ENCODE peak calls at places on chromosomes 11 and 22, in nine cellular contexts. V, F, Q, G, K, O, N, S and U are unnamed samples.

GRCh38 chr11:126135182-126136176 is 72.8 kb upstream of the CDON start:
- DNase-seq in F (no peak), S (no peak), O (no peak), Q (peak; percentile 67), N (no peak), K (no peak), V (no peak), G (no peak), U (no peak)

GRCh38 chr22:28801845-28802594 is 1.7 kb upstream of the XBP1 start:
- DNase-seq in V (no peak), K (no peak), F (no peak), O (no peak), G (no peak), Q (peak; percentile 18), N (no peak), S (no peak), U (no peak)

GRCh38 chr22:37353839-37354238 is 71.5 kb downstream of the CYTH4 start:
- DNase-seq in S (no peak), F (no peak), K (no peak), V (no peak), N (no peak), O (no peak), Q (peak; percentile 85), G (no peak), U (no peak)

GRCh38 chr11:8063319-8063718 is 17.7 kb upstream of the TUB start:
- DNase-seq in N (peak; percentile 80), Q (peak; percentile 52), G (no peak), F (no peak), O (no peak), V (no peak), K (no peak), S (no peak), U (no peak)

GRCh38 chr11:105718641-105719040 is 108.8 kb downstream of the GRIA4 start:
- DNase-seq in K (no peak), Q (no peak), V (no peak), F (no peak), O (no peak), G (no peak), N (no peak), S (no peak), U (no peak)

GRCh38 chr11:134101292-134101691 is 32.4 kb downstream of the JAM3 start:
- DNase-seq in O (no peak), Q (peak; percentile 29), G (no peak), K (no peak), F (peak; percentile 42), N (no peak), V (no peak), S (no peak), U (no peak)

GRCh38 chr11:12122083-12122482 is 11.7 kb downstream of the MICAL2 start:
- DNase-seq in V (no peak), S (no peak), G (no peak), K (peak; percentile 56), Q (no peak), F (no peak), N (no peak), O (no peak), U (no peak)

GRCh38 chr11:4887591-4887990 is 5.9 kb downstream of the OR51T1 start:
- DNase-seq in O (no peak), G (no peak), S (no peak), Q (no peak), F (no peak), N (no peak), V (no peak), K (no peak), U (no peak)

GRCh38 chr11:43359432-43359818 is 705 bp downstream of the TTC17 start:
- DNase-seq in V (no peak), Q (peak; percentile 26), N (no peak), K (no peak), O (peak; percentile 36), S (no peak), G (no peak), F (peak; percentile 6), U (no peak)

GRCh38 chr22:47157093-47157420 is 394.6 kb downstream of the TBC1D22A start:
- DNase-seq in Q (no peak), N (no peak), O (no peak), V (no peak), K (no peak), S (no peak), F (no peak), G (no peak), U (no peak)

GRCh38 chr11:126857860-126858808 is 142.4 kb downstream of the KIRREL3 start:
- DNase-seq in G (peak; percentile 68), N (no peak), V (no peak), F (no peak), K (no peak), Q (peak; percentile 74), S (no peak), O (no peak), U (no peak)

GRCh38 chr11:105989124-105989523 is 32.9 kb downstream of the MSANTD4 start:
- DNase-seq in G (no peak), F (no peak), O (no peak), Q (no peak), V (no peak), N (no peak), K (no peak), S (no peak), U (no peak)

GRCh38 chr11:26330255-26330654 is 1.7 kb upstream of the ANO3 start:
- DNase-seq in N (no peak), K (no peak), F (no peak), Q (no peak), O (no peak), V (no peak), S (no peak), G (no peak), U (no peak)

GRCh38 chr11:126186031-126186698 is 25.3 kb downstream of the RPUSD4 start:
- DNase-seq in Q (no peak), S (no peak), F (no peak), K (no peak), N (peak; percentile 63), V (no peak), O (no peak), G (no peak), U (no peak)

GRCh38 chr22:19406846-19407245 is 24.7 kb downstream of the HIRA start:
- DNase-seq in F (no peak), O (no peak), S (no peak), K (no peak), Q (no peak), N (no peak), G (no peak), V (no peak), U (no peak)

GRCh38 chr22:31492151-31492550 is 2.5 kb upstream of the EIF4ENIF1 start:
- DNase-seq in Q (no peak), G (no peak), K (no peak), S (no peak), V (no peak), O (no peak), N (no peak), F (no peak), U (no peak)

GRCh38 chr11:8807544-8808225 is 103.3 kb upstream of the AKIP1 start:
- DNase-seq in F (no peak), K (no peak), O (no peak), G (no peak), Q (peak; percentile 88), V (no peak), N (peak; percentile 70), S (peak; percentile 54), U (no peak)

GRCh38 chr11:62153087-62153395 is 29.2 kb downstream of the INCENP start:
- DNase-seq in F (no peak), K (no peak), Q (no peak), O (no peak), S (no peak), N (no peak), G (no peak), V (no peak), U (no peak)

GRCh38 chr11:113730887-113731726 is 25.0 kb upstream of the TMPRSS5 start:
- DNase-seq in G (peak; percentile 36), S (peak; percentile 19), O (no peak), N (no peak), K (no peak), V (peak; percentile 45), Q (peak; percentile 65), F (peak; percentile 72), U (peak; percentile 44)

GRCh38 chr22:32926600-32926999 is 125.1 kb downstream of the TIMP3 start:
- DNase-seq in N (no peak), V (no peak), O (no peak), K (no peak), Q (peak; percentile 35), S (peak; percentile 21), G (no peak), F (no peak), U (no peak)

GRCh38 chr11:44839458-44840084 is 111.1 kb downstream of the TP53I11 start:
- DNase-seq in N (no peak), O (no peak), K (no peak), Q (no peak), V (no peak), G (no peak), F (no peak), S (no peak), U (no peak)

GRCh38 chr11:114017723-114018122 is 41.8 kb upstream of the ZBTB16 start:
- DNase-seq in N (no peak), V (no peak), K (no peak), O (no peak), G (no peak), S (no peak), F (no peak), Q (peak; percentile 23), U (no peak)

GRCh38 chr22:45876136-45877035 is 100.6 kb downstream of the WNT7B start:
- DNase-seq in K (peak; percentile 34), Q (no peak), F (no peak), O (no peak), N (no peak), V (no peak), S (no peak), G (no peak), U (no peak)

GRCh38 chr11:65471410-65471762 is 27.5 kb upstream of the MALAT1 start:
- DNase-seq in G (peak; percentile 24), V (peak; percentile 73), N (no peak), K (peak; percentile 85), Q (peak; percentile 84), O (no peak), F (no peak), S (no peak), U (peak; percentile 77)

GRCh38 chr22:37316875-37317371 is 34.6 kb downstream of the CYTH4 start:
- DNase-seq in N (peak; percentile 77), V (peak; percentile 79), O (peak; percentile 51), K (peak; percentile 78), Q (peak; percentile 78), G (peak; percentile 9), F (peak; percentile 56), S (peak; percentile 71), U (peak; percentile 82)

GRCh38 chr11:73995731-73996130 is 13.1 kb upstream of the UCP2 start:
- DNase-seq in V (no peak), G (no peak), F (no peak), S (no peak), K (no peak), N (no peak), O (peak; percentile 62), Q (no peak), U (no peak)

GRCh38 chr11:34501500-34501899 is 12.1 kb downstream of the ELF5 start:
- DNase-seq in G (no peak), Q (peak; percentile 96), F (no peak), N (no peak), K (peak; percentile 64), V (no peak), O (no peak), S (peak; percentile 37), U (no peak)

GRCh38 chr22:46336119-46337078 is 885 bp downstream of the TRMU start:
- DNase-seq in O (no peak), N (no peak), V (no peak), S (no peak), F (no peak), G (no peak), Q (no peak), K (peak; percentile 59), U (no peak)